ENCODE peak calls at places on chromosome 13, in four cellular contexts. F is gastrocnemius medialis, A is right cardiac atrium, N is tibial artery. E is an unnamed sample.

GRCh38 chr13:92967923-92968322 is 258.7 kb upstream of the GPC6 start:
- DNase-seq in F (no peak), A (no peak), N (no peak), E (no peak)

GRCh38 chr13:33536639-33537425 is 251.3 kb upstream of the STARD13 start:
- DNase-seq in F (no peak), A (no peak), N (no peak), E (no peak)

GRCh38 chr13:37409756-37410155 is 188.8 kb downstream of the POSTN start:
- DNase-seq in F (no peak), A (no peak), N (no peak), E (no peak)

GRCh38 chr13:66673401-66673800 is 556.7 kb downstream of the PCDH9 start:
- DNase-seq in N (no peak), A (no peak), F (no peak), E (no peak)

GRCh38 chr13:56247692-56248091 is 893.0 kb upstream of the PRR20A start:
- DNase-seq in F (no peak), N (no peak), A (no peak), E (no peak)

GRCh38 chr13:26266311-26266710 is 12.4 kb downstream of the CDK8 start:
- DNase-seq in N (no peak), F (no peak), A (no peak), E (no peak)

GRCh38 chr13:24911135-24911524 is 147.2 kb downstream of the RNF17 start:
- DNase-seq in F (no peak), A (no peak), N (no peak), E (no peak)

GRCh38 chr13:66937423-66937822 is 292.7 kb downstream of the PCDH9 start:
- DNase-seq in F (no peak), A (no peak), N (no peak), E (no peak)

GRCh38 chr13:35475960-35476943 is at the start of gene MAB21L1:
- DNase-seq in F (peak; percentile 80), N (peak; percentile 83), A (peak; percentile 65), E (no peak)

GRCh38 chr13:48294670-48295069 is 8.9 kb upstream of the RB1 start:
- DNase-seq in N (no peak), F (no peak), A (no peak), E (no peak)

GRCh38 chr13:48297131-48297786 is 6.3 kb upstream of the RB1 start:
- DNase-seq in A (no peak), F (no peak), N (no peak), E (no peak)

GRCh38 chr13:48295271-48295670 is 8.3 kb upstream of the RB1 start:
- DNase-seq in F (no peak), A (no peak), N (no peak), E (no peak)

GRCh38 chr13:48299591-48299990 is 4.0 kb upstream of the RB1 start:
- DNase-seq in A (no peak), F (no peak), N (no peak), E (no peak)

GRCh38 chr13:48296528-48296927 is 7.0 kb upstream of the RB1 start:
- DNase-seq in N (no peak), A (no peak), F (no peak), E (no peak)
- H3K4me3 ChIP-seq in N (no peak overlapping the region), A (no peak overlapping the region), F (no peak overlapping the region), E (no peak overlapping the region)

GRCh38 chr13:110559429-110559943 is 2.0 kb downstream of the RAB20 start:
- DNase-seq in F (no peak), N (peak; percentile 80), A (peak; percentile 73), E (peak; percentile 57)
- H3K4me1 ChIP-seq in F (peaks cover 10% of the 10 kb centered on the region), N (peaks cover 16% of the 10 kb centered on the region), A (peaks cover 7% of the 10 kb centered on the region), E (peaks cover 52% of the 10 kb centered on the region)

GRCh38 chr13:110310541-110311491 is 3.7 kb downstream of the COL4A2 start:
- DNase-seq in A (no peak), F (no peak), N (peak; percentile 59), E (no peak)
- H3K27ac ChIP-seq in A (peak overlapping the region; percentile 2), F (peak overlapping the region; percentile 88), N (peak overlapping the region; percentile 96), E (peak overlapping the region; percentile 97)

DNA sequence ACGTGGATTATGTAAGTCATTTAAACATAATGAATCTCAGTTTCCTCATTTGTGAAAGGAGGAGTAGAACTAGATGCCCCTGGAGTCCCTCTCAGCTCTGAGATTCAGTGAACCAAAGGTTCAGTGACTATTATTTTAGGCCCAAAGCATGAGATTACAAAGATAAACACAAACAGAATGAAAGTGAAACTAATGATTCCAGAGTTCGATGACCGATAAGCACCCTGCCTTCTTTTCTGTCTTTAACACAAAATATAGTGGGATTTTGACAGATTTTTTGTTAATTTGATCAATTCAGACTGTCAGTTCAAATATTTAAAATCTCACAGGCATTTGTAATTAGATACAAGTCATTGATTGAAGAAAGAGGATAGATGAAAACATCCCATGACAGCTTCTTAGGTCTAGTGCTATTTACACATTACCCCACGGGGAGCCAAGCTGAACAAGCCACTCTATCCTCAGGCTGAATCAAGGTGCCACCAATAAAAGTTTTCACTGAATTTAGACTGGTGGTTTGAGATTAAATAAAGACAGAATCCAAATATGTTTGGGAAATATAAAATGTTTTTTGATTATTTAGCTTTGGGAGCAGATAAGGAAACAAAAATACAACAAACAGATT is 64.6 kb upstream of the RAP2A start:
- DNase-seq in N (no peak), F (no peak), A (no peak), E (no peak)
- H3K4me3 ChIP-seq in N (peak overlapping the region; percentile 33), F (peak overlapping the region; percentile 28), A (peak overlapping the region; percentile 74), E (peak overlapping the region; percentile 56)

GRCh38 chr13:102312841-102313240 is 89.0 kb downstream of the FGF14 start:
- DNase-seq in A (no peak), N (no peak), F (no peak), E (no peak)

GRCh38 chr13:102309110-102309509 is 92.7 kb downstream of the FGF14 start:
- DNase-seq in F (no peak), N (no peak), A (no peak), E (no peak)

GRCh38 chr13:102310691-102311432 is 91.0 kb downstream of the FGF14 start:
- DNase-seq in A (peak; percentile 50), N (peak; percentile 69), F (peak; percentile 11), E (peak; percentile 54)

GRCh38 chr13:102311433-102311796 is 90.4 kb downstream of the FGF14 start:
- DNase-seq in F (no peak), N (no peak), A (no peak), E (no peak)

DNA sequence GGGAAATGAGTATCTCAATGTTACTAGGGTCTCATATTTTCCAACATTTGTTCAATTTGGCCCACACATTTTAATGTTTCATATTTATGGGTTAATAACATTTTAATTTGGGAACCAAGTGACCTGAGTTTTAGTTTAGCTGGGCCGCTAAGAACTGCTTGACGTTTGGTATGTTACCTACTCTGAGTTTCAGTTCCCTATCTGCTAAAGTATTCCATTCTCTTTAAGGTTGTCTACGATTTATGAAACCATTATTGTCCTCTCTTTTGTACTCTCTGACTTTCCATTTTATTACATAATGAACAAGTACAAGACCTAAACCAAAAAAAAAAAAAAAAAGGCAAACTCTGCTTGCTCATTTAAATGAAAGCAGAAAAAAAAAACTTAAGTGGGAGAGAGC is 89.9 kb downstream of the FGF14 start:
- DNase-seq in F (no peak), A (no peak), N (no peak), E (no peak)
- H3K4me1 ChIP-seq in F (no peaks in the 10 kb centered on the region), A (no peaks in the 10 kb centered on the region), N (no peaks in the 10 kb centered on the region), E (peaks cover 33% of the 10 kb centered on the region)

DNA sequence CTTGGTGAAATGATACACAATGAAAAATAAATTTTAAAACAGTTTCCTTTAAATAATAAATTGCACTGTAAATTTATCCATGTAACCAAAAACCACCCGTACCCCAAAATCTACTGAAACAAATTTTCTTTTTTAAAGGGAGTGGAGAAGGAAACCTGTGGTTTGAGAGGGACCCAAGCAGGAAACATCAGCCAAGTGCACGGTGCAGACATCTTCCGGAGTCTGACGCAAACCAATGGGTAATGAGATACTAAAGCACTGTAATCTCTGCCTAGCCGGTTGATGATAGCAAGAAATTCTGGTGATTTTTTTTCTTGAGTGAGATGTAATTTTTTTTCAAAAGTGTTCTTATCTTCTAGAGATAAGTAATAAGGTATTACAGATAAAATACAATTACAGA is 115.4 kb downstream of the ABCC4 start:
- DNase-seq in N (peak; percentile 33), A (no peak), F (no peak), E (no peak)
- H3K27ac ChIP-seq in N (no peak overlapping the region), A (no peak overlapping the region), F (no peak overlapping the region), E (no peak overlapping the region)

GRCh38 chr13:113448885-113449692 is 4.2 kb downstream of the ADPRHL1 start:
- DNase-seq in F (no peak), N (peak; percentile 55), A (no peak), E (no peak)
- H3K4me3 ChIP-seq in F (peak overlapping the region; percentile 49), N (no peak overlapping the region), A (peak overlapping the region; percentile 22), E (peak overlapping the region; percentile 71)

GRCh38 chr13:98262307-98262706 is 85.2 kb upstream of the RNF113B start:
- DNase-seq in N (no peak), A (no peak), F (no peak), E (no peak)
- H3K4me1 ChIP-seq in N (no peaks in the 10 kb centered on the region), A (no peaks in the 10 kb centered on the region), F (no peaks in the 10 kb centered on the region), E (peaks cover 23% of the 10 kb centered on the region)

E was measured in left ventricle myocardium inferior.